ENCODE peak calls at places on chromosomes 16 and 17, in five cellular contexts. One of them, this sample, is unnamed.

GRCh38 chr16:84144859-84145639 is at the start of the genes DNAAF1 and HSDL1:
- DNase-seq in left lung: peak; percentile 91
- DNase-seq in sigmoid colon: peak; percentile 94
- DNase-seq in IMR-90: peak; percentile 73
- DNase-seq in thoracic aorta: peak; percentile 53
- DNase-seq in this sample: peak; percentile 88

GRCh38 chr16:67801889-67802288 is 4.5 kb downstream of the RANBP10 start:
- DNase-seq in sigmoid colon: no peak
- DNase-seq in IMR-90: no peak
- DNase-seq in thoracic aorta: no peak
- DNase-seq in left lung: no peak
- DNase-seq in this sample: no peak

GRCh38 chr17:72287586-72287985 is 166.8 kb downstream of the SOX9 start:
- DNase-seq in thoracic aorta: no peak
- DNase-seq in left lung: no peak
- DNase-seq in sigmoid colon: no peak
- DNase-seq in IMR-90: no peak
- DNase-seq in this sample: peak; percentile 65

GRCh38 chr17:67680445-67681224 is 37.1 kb upstream of the NOL11 start:
- DNase-seq in IMR-90: no peak
- DNase-seq in sigmoid colon: no peak
- DNase-seq in thoracic aorta: no peak
- DNase-seq in left lung: no peak
- DNase-seq in this sample: no peak

GRCh38 chr16:7209598-7209997 is 123.0 kb upstream of the RBFOX1 start:
- DNase-seq in sigmoid colon: no peak
- DNase-seq in left lung: no peak
- DNase-seq in IMR-90: no peak
- DNase-seq in thoracic aorta: no peak
- DNase-seq in this sample: no peak

GRCh38 chr17:2796164-2797140 is at the start of gene RAP1GAP2:
- DNase-seq in sigmoid colon: peak; percentile 77
- DNase-seq in left lung: peak; percentile 88
- DNase-seq in thoracic aorta: no peak
- DNase-seq in IMR-90: no peak
- DNase-seq in this sample: peak; percentile 19

GRCh38 chr17:21452377-21453143 is 76.4 kb downstream of the KCNJ12 start:
- DNase-seq in IMR-90: peak; percentile 65
- DNase-seq in thoracic aorta: no peak
- DNase-seq in left lung: peak; percentile 62
- DNase-seq in sigmoid colon: peak; percentile 80
- DNase-seq in this sample: no peak

GRCh38 chr17:179721-180379 is 1.6 kb downstream of the DOC2B start:
- DNase-seq in IMR-90: no peak
- DNase-seq in sigmoid colon: no peak
- DNase-seq in left lung: no peak
- DNase-seq in thoracic aorta: no peak
- DNase-seq in this sample: no peak

GRCh38 chr17:1730004-1730344 is 5.5 kb downstream of the WDR81 start:
- DNase-seq in thoracic aorta: no peak
- DNase-seq in IMR-90: no peak
- DNase-seq in left lung: no peak
- DNase-seq in sigmoid colon: no peak
- DNase-seq in this sample: no peak

GRCh38 chr17:37672545-37673078 is 29.4 kb upstream of the DDX52 start:
- DNase-seq in IMR-90: peak; percentile 23
- DNase-seq in thoracic aorta: no peak
- DNase-seq in left lung: no peak
- DNase-seq in sigmoid colon: no peak
- DNase-seq in this sample: no peak

GRCh38 chr17:17017343-17018014 is 24.8 kb upstream of the MPRIP start:
- DNase-seq in sigmoid colon: peak; percentile 18
- DNase-seq in IMR-90: no peak
- DNase-seq in left lung: no peak
- DNase-seq in thoracic aorta: no peak
- DNase-seq in this sample: no peak

GRCh38 chr17:81396722-81397313 is 1.6 kb downstream of the BAHCC1 start:
- DNase-seq in left lung: no peak
- DNase-seq in IMR-90: no peak
- DNase-seq in sigmoid colon: no peak
- DNase-seq in thoracic aorta: no peak
- DNase-seq in this sample: no peak

GRCh38 chr16:1760911-1761310 is 10.4 kb downstream of the NME3 start:
- DNase-seq in sigmoid colon: no peak
- DNase-seq in left lung: no peak
- DNase-seq in IMR-90: no peak
- DNase-seq in thoracic aorta: no peak
- DNase-seq in this sample: no peak

GRCh38 chr17:28598389-28598788 is 436 bp downstream of the SPAG5 start:
- DNase-seq in left lung: no peak
- DNase-seq in IMR-90: no peak
- DNase-seq in sigmoid colon: no peak
- DNase-seq in thoracic aorta: no peak
- DNase-seq in this sample: no peak

GRCh38 chr16:30183961-30184429 is 593 bp downstream of the CORO1A start:
- DNase-seq in IMR-90: no peak
- DNase-seq in sigmoid colon: peak; percentile 65
- DNase-seq in thoracic aorta: no peak
- DNase-seq in left lung: peak; percentile 50
- DNase-seq in this sample: no peak

GRCh38 chr16:81627024-81627423 is 152.1 kb upstream of the PLCG2 start:
- DNase-seq in sigmoid colon: no peak
- DNase-seq in IMR-90: peak; percentile 68
- DNase-seq in thoracic aorta: no peak
- DNase-seq in left lung: no peak
- DNase-seq in this sample: no peak

GRCh38 chr16:268141-269053 is 7.3 kb downstream of the RGS11 start:
- DNase-seq in left lung: no peak
- DNase-seq in thoracic aorta: no peak
- DNase-seq in sigmoid colon: no peak
- DNase-seq in IMR-90: no peak
- DNase-seq in this sample: no peak

GRCh38 chr17:13508916-13509315 is 92.8 kb downstream of the HS3ST3A1 start:
- DNase-seq in left lung: no peak
- DNase-seq in IMR-90: no peak
- DNase-seq in sigmoid colon: no peak
- DNase-seq in thoracic aorta: no peak
- DNase-seq in this sample: no peak

GRCh38 chr17:21039839-21040575 is 2.8 kb downstream of the USP22 start:
- DNase-seq in thoracic aorta: no peak
- DNase-seq in left lung: no peak
- DNase-seq in IMR-90: peak; percentile 56
- DNase-seq in sigmoid colon: peak; percentile 71
- DNase-seq in this sample: peak; percentile 46

GRCh38 chr16:11497329-11497805 is 89.4 kb downstream of the LITAF start:
- DNase-seq in IMR-90: peak; percentile 56
- DNase-seq in sigmoid colon: peak; percentile 92
- DNase-seq in thoracic aorta: peak; percentile 94
- DNase-seq in left lung: peak; percentile 88
- DNase-seq in this sample: peak; percentile 89

DNA sequence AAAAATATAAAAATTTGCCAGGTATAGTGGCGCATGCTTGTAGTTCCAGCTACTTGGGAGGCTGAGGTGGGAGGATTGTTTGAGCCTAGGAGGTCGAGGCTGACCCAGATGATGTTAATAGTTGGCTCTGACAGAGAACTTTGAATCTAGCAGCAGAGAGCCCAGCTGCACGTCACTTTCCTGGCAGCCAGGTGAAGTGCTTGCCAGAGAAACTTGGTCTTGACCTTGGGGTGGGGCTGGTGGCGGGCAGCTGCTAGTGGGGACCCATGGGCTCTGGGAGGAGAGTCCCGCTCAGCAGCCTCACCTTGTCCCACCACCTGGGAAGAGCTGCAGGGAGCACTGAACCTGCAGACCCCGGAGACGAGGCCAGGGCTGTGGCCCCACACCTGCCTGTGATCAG is 3.1 kb upstream of the C16orf74 start:
- DNase-seq in sigmoid colon: no peak
- DNase-seq in IMR-90: no peak
- DNase-seq in thoracic aorta: no peak
- DNase-seq in left lung: no peak
- DNase-seq in this sample: no peak
- H3K4me1 ChIP-seq in sigmoid colon: peaks cover 35% of the 10 kb centered on the region
- H3K4me1 ChIP-seq in IMR-90: peaks cover 34% of the 10 kb centered on the region
- H3K4me1 ChIP-seq in thoracic aorta: peaks cover 12% of the 10 kb centered on the region
- H3K4me1 ChIP-seq in left lung: peaks cover 12% of the 10 kb centered on the region
- H3K4me1 ChIP-seq in this sample: peaks cover 19% of the 10 kb centered on the region

GRCh38 chr16:69918241-69918640 is 32.9 kb upstream of the CLEC18A start:
- DNase-seq in left lung: no peak
- DNase-seq in sigmoid colon: no peak
- DNase-seq in IMR-90: peak; percentile 18
- DNase-seq in thoracic aorta: no peak
- DNase-seq in this sample: no peak
- H3K4me3 ChIP-seq in left lung: no peak overlapping the region
- H3K4me3 ChIP-seq in sigmoid colon: no peak overlapping the region
- H3K4me3 ChIP-seq in IMR-90: peak overlapping the region; percentile 47
- H3K4me3 ChIP-seq in thoracic aorta: peak overlapping the region; percentile 46
- H3K4me3 ChIP-seq in this sample: peak overlapping the region; percentile 47

GRCh38 chr16:85208643-85209520 is 96.6 kb upstream of the CIBAR2 start:
- DNase-seq in left lung: no peak
- DNase-seq in sigmoid colon: no peak
- DNase-seq in IMR-90: no peak
- DNase-seq in thoracic aorta: no peak
- DNase-seq in this sample: no peak

GRCh38 chr16:85209526-85210121 is 97.4 kb upstream of the CIBAR2 start:
- DNase-seq in IMR-90: no peak
- DNase-seq in thoracic aorta: no peak
- DNase-seq in sigmoid colon: no peak
- DNase-seq in left lung: no peak
- DNase-seq in this sample: no peak

GRCh38 chr16:85206472-85207356 is 94.4 kb upstream of the CIBAR2 start:
- DNase-seq in sigmoid colon: peak; percentile 95
- DNase-seq in thoracic aorta: peak; percentile 51
- DNase-seq in IMR-90: peak; percentile 48
- DNase-seq in left lung: peak; percentile 64
- DNase-seq in this sample: peak; percentile 48

GRCh38 chr16:85207357-85207921 is 95.2 kb upstream of the CIBAR2 start:
- DNase-seq in sigmoid colon: no peak
- DNase-seq in thoracic aorta: no peak
- DNase-seq in left lung: no peak
- DNase-seq in IMR-90: peak; percentile 87
- DNase-seq in this sample: no peak

DNA sequence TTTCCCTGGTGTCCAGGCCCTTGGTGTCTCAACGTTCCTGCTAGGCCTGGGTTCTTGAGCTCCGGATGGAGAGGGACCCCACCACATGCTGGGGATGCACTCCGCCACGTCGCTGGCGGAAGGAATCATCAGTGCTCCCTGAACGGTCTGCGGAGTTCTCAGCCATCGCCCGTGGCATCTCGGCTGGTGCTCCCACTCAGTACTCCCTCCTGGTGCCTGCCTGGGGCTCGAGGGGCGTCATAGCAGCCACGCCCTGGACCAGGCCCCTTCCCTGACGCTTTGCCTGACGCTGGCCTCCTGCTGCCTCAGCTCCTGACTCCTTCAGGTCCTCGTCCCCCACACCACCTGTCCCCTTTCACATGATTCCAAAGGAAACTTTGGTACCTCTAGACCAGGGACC is 95.9 kb upstream of the CIBAR2 start:
- DNase-seq in IMR-90: no peak
- DNase-seq in sigmoid colon: no peak
- DNase-seq in left lung: no peak
- DNase-seq in thoracic aorta: no peak
- DNase-seq in this sample: no peak
- H3K4me1 ChIP-seq in IMR-90: peaks cover 61% of the 10 kb centered on the region
- H3K4me1 ChIP-seq in sigmoid colon: peaks cover 96% of the 10 kb centered on the region
- H3K4me1 ChIP-seq in left lung: peaks cover 12% of the 10 kb centered on the region
- H3K4me1 ChIP-seq in thoracic aorta: peaks cover 81% of the 10 kb centered on the region
- H3K4me1 ChIP-seq in this sample: peaks cover 17% of the 10 kb centered on the region

GRCh38 chr16:23505180-23505665 is 5.1 kb downstream of the GGA2 start:
- DNase-seq in thoracic aorta: no peak
- DNase-seq in sigmoid colon: no peak
- DNase-seq in IMR-90: no peak
- DNase-seq in left lung: no peak
- DNase-seq in this sample: no peak

GRCh38 chr16:23508589-23509440 is 1.5 kb downstream of the GGA2 start:
- DNase-seq in IMR-90: no peak
- DNase-seq in sigmoid colon: no peak
- DNase-seq in left lung: no peak
- DNase-seq in thoracic aorta: no peak
- DNase-seq in this sample: no peak

GRCh38 chr16:23504453-23505179 is 5.7 kb downstream of the GGA2 start:
- DNase-seq in sigmoid colon: peak; percentile 76
- DNase-seq in thoracic aorta: peak; percentile 59
- DNase-seq in left lung: peak; percentile 80
- DNase-seq in IMR-90: peak; percentile 94
- DNase-seq in this sample: peak; percentile 51

GRCh38 chr16:23505942-23506605 is 4.2 kb downstream of the GGA2 start:
- DNase-seq in IMR-90: no peak
- DNase-seq in sigmoid colon: no peak
- DNase-seq in left lung: no peak
- DNase-seq in thoracic aorta: no peak
- DNase-seq in this sample: no peak

DNA sequence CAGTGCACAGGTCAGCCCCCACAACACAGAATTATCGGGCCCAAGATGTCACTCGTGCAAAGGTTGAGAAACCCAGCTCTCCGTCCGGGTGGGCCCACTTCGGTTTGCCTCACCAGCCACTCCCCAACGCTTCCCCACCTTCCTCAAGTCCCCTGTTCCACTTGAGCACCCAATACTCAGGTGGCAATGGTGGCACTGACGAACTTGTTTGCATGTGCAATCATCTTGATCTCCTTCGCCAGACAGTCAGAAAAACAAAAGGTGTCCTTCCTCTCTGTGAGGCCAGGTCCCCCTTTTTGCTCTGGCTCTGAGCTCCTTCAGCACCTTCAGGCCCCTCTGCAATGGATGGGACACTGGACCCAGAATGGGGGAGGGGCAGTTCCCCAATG is 3.7 kb downstream of the GGA2 start:
- DNase-seq in thoracic aorta: no peak
- DNase-seq in IMR-90: no peak
- DNase-seq in sigmoid colon: no peak
- DNase-seq in left lung: no peak
- DNase-seq in this sample: no peak
- H3K4me3 ChIP-seq in thoracic aorta: no peak overlapping the region
- H3K4me3 ChIP-seq in IMR-90: no peak overlapping the region
- H3K4me3 ChIP-seq in sigmoid colon: no peak overlapping the region
- H3K4me3 ChIP-seq in left lung: no peak overlapping the region
- H3K4me3 ChIP-seq in this sample: no peak overlapping the region

GRCh38 chr17:48835971-48836370 is 5.1 kb downstream of the CALCOCO2 start:
- DNase-seq in thoracic aorta: no peak
- DNase-seq in sigmoid colon: no peak
- DNase-seq in IMR-90: no peak
- DNase-seq in left lung: no peak
- DNase-seq in this sample: no peak
- H3K4me1 ChIP-seq in thoracic aorta: peaks cover 92% of the 10 kb centered on the region
- H3K4me1 ChIP-seq in sigmoid colon: peaks cover 71% of the 10 kb centered on the region
- H3K4me1 ChIP-seq in IMR-90: peaks cover 11% of the 10 kb centered on the region
- H3K4me1 ChIP-seq in left lung: peaks cover 39% of the 10 kb centered on the region
- H3K4me1 ChIP-seq in this sample: peaks cover 12% of the 10 kb centered on the region

GRCh38 chr17:42586514-42587230 is 9.1 kb upstream of the PSMC3IP start:
- DNase-seq in IMR-90: no peak
- DNase-seq in left lung: no peak
- DNase-seq in sigmoid colon: no peak
- DNase-seq in thoracic aorta: no peak
- DNase-seq in this sample: no peak
- H3K4me3 ChIP-seq in IMR-90: no peak overlapping the region
- H3K4me3 ChIP-seq in left lung: no peak overlapping the region
- H3K4me3 ChIP-seq in sigmoid colon: no peak overlapping the region
- H3K4me3 ChIP-seq in thoracic aorta: no peak overlapping the region
- H3K4me3 ChIP-seq in this sample: no peak overlapping the region

This sample was measured in breast epithelium.